ENCODE peak calls at places on chromosomes 5 and 9, in eight cellular contexts. B is effector CD4-positive, alpha-beta T cell; N is NCI-H774; Y is astrocyte of the spinal cord; C is stimulated activated CD8-positive, alpha-beta memory T cell treated with anti-CD3 and anti-CD28 coated beads, Interleukin-12 subunit alpha, Interleukin-12 subunit beta, amount 100 ng/mL, for 1 hour; R is mesendoderm; D is activated naive CD8-positive, alpha-beta T cell treated with anti-CD3 and anti-CD28 coated beads, Interleukin-2, amount 50 U/mL, for 24 hours; M is SW480. Z is an unnamed sample.

GRCh38 chr9:134488251-134488900 is 153.2 kb upstream of the COL5A1 start:
- DNase-seq in D (no peak), R (no peak), N (no peak), M (no peak), C (no peak), Y (no peak), B (no peak), Z (no peak)

GRCh38 chr9:15115041-15115440 is 192.0 kb downstream of the TTC39B start:
- DNase-seq in Y (no peak), R (no peak), B (no peak), M (no peak), N (no peak), C (no peak), D (no peak), Z (no peak)

GRCh38 chr5:163626904-163627434 is 121.5 kb downstream of the MAT2B start:
- DNase-seq in Y (no peak), C (no peak), M (no peak), R (no peak), B (no peak), D (no peak), N (no peak), Z (no peak)

GRCh38 chr9:135139366-135139965 is 52.0 kb downstream of the OLFM1 start:
- DNase-seq in R (peak), N (no peak), M (no peak), D (no peak), Y (no peak), C (no peak), B (no peak), Z (no peak)

GRCh38 chr5:39980056-39980455 is 555.3 kb upstream of the DAB2 start:
- DNase-seq in R (no peak), C (no peak), N (no peak), Y (peak), M (no peak), B (no peak), D (no peak), Z (no peak)

GRCh38 chr5:34762321-34762871 is 76.6 kb upstream of the TTC23L start:
- DNase-seq in R (no peak), N (no peak), C (no peak), D (no peak), M (no peak), Y (peak), B (no peak), Z (peak)

GRCh38 chr9:137218754-137219271 is 3.2 kb downstream of the RNF208 start:
- DNase-seq in D (no peak), B (no peak), C (no peak), M (no peak), N (no peak), Y (peak), R (peak), Z (no peak)

GRCh38 chr9:21919377-21920362 is 74.5 kb downstream of the CDKN2A start:
- DNase-seq in R (no peak), B (peak), Y (peak), C (peak), N (no peak), M (no peak), D (no peak), Z (no peak)

GRCh38 chr9:91162784-91163440 is 198.8 kb downstream of the AUH start:
- DNase-seq in M (peak), D (peak), R (peak), Y (no peak), N (no peak), B (no peak), C (no peak), Z (no peak)

GRCh38 chr5:43036409-43036808 is 3.7 kb downstream of the ANXA2R start:
- DNase-seq in D (no peak), C (no peak), M (no peak), B (no peak), N (no peak), Y (no peak), R (peak), Z (no peak)

GRCh38 chr5:1544294-1545010 is 20.7 kb upstream of the LPCAT1 start:
- DNase-seq in M (no peak), Y (no peak), B (no peak), R (no peak), D (no peak), C (no peak), N (no peak), Z (no peak)

GRCh38 chr5:96997265-96997859 is 61.5 kb downstream of the LNPEP start:
- DNase-seq in R (peak), Y (peak), B (no peak), M (peak), D (peak), C (no peak), N (no peak), Z (no peak)

GRCh38 chr9:5951686-5952211 is 61.1 kb downstream of the MLANA start:
- DNase-seq in Y (peak), N (no peak), B (no peak), R (no peak), M (no peak), D (no peak), C (no peak), Z (no peak)

GRCh38 chr5:175872287-175873089 is 1.1 kb downstream of the CPLX2 start:
- DNase-seq in R (peak), B (no peak), D (no peak), N (peak), M (peak), C (no peak), Y (no peak), Z (no peak)

GRCh38 chr9:14326264-14326826 is 12.4 kb upstream of the NFIB start:
- DNase-seq in Y (peak), C (no peak), R (no peak), M (peak), D (no peak), N (peak), B (no peak), Z (no peak)

GRCh38 chr5:154063372-154063771 is 24.6 kb downstream of the MFAP3 start:
- DNase-seq in B (no peak), D (no peak), Y (no peak), R (no peak), N (no peak), C (no peak), M (no peak), Z (no peak)

GRCh38 chr9:12697719-12698118 is 4.5 kb downstream of the TYRP1 start:
- DNase-seq in B (no peak), C (no peak), D (no peak), Y (no peak), N (no peak), R (no peak), M (no peak), Z (no peak)

GRCh38 chr9:109139851-109140250 is 20.1 kb upstream of the TMEM245 start:
- DNase-seq in N (no peak), Y (no peak), C (no peak), B (no peak), D (no peak), R (peak), M (no peak), Z (no peak)

GRCh38 chr9:35909687-35910612 is 660 bp downstream of the SPAAR start:
- DNase-seq in D (no peak), M (no peak), Y (no peak), N (no peak), B (no peak), R (peak), C (no peak), Z (no peak)

GRCh38 chr5:97042981-97043380 is 99.4 kb downstream of the LIX1 start:
- DNase-seq in C (no peak), D (no peak), B (no peak), Y (no peak), N (no peak), R (peak), M (peak), Z (no peak)

GRCh38 chr5:176816043-176816745 is 5.8 kb downstream of the UNC5A start:
- DNase-seq in Y (no peak), C (no peak), D (no peak), R (no peak), M (no peak), B (no peak), N (peak), Z (no peak)

GRCh38 chr9:31820426-31820825 is 564.0 kb upstream of the ACO1 start:
- DNase-seq in B (no peak), D (no peak), C (no peak), R (no peak), M (no peak), N (no peak), Y (no peak), Z (no peak)

GRCh38 chr5:104412649-104413240 is 850.2 kb upstream of the NUDT12 start:
- DNase-seq in C (no peak), D (no peak), B (no peak), N (no peak), R (peak), M (peak), Y (peak), Z (peak)

GRCh38 chr5:146560205-146560812 is 44.3 kb upstream of the GPR151 start:
- DNase-seq in Y (no peak), N (no peak), C (no peak), B (no peak), R (peak), D (no peak), M (no peak), Z (no peak)

GRCh38 chr9:2418619-2419018 is 203.0 kb upstream of the VLDLR start:
- DNase-seq in C (no peak), D (no peak), B (no peak), N (peak), Y (peak), M (no peak), R (peak), Z (no peak)

GRCh38 chr9:109766351-109766750 is 13.6 kb upstream of the PALM2AKAP2 start:
- DNase-seq in M (no peak), R (no peak), C (no peak), B (no peak), Y (peak), D (no peak), N (no peak), Z (peak)

GRCh38 chr5:132016721-132017250 is 5.3 kb upstream of the ACSL6 start:
- DNase-seq in B (no peak), R (no peak), M (no peak), D (no peak), C (no peak), Y (no peak), N (no peak), Z (no peak)

GRCh38 chr5:43608406-43608805 is 5.4 kb downstream of the NNT start:
- DNase-seq in R (no peak), D (no peak), C (no peak), M (no peak), B (no peak), Y (no peak), N (no peak), Z (no peak)

Z was measured in amniotic stem cell.